ENCODE peak calls at places on chromosomes 3 and 15, in five cellular contexts. A is EL, M is T-helper 1 cell, G is AG10803, S is iris pigment epithelial cell. T is an unnamed sample.

GRCh38 chr3:30282052-30282708 is 324.2 kb upstream of the TGFBR2 start:
- DNase-seq in A (peak; percentile 93), M (no peak), G (peak; percentile 94), S (peak; percentile 96), T (peak; percentile 80)

GRCh38 chr3:158267015-158267414 is 157.1 kb downstream of the RSRC1 start:
- DNase-seq in A (no peak), M (no peak), G (no peak), S (no peak), T (no peak)

GRCh38 chr15:49456166-49456565 is 33.1 kb downstream of the FGF7 start:
- DNase-seq in A (no peak), M (no peak), G (no peak), S (no peak), T (no peak)

GRCh38 chr3:151443583-151443982 is 17.3 kb downstream of the IGSF10 start:
- DNase-seq in A (no peak), M (no peak), G (no peak), S (peak; percentile 15), T (no peak)

GRCh38 chr15:51046016-51046415 is 48.7 kb downstream of the TNFAIP8L3 start:
- DNase-seq in A (no peak), M (no peak), G (no peak), S (no peak), T (no peak)

GRCh38 chr3:85259748-85260147 is 301.0 kb downstream of the CADM2 start:
- DNase-seq in A (no peak), M (no peak), G (no peak), S (peak; percentile 0), T (no peak)

GRCh38 chr15:65219137-65219536 is 7.9 kb upstream of the CILP start:
- DNase-seq in A (no peak), M (no peak), G (no peak), S (no peak), T (no peak)

GRCh38 chr3:148008591-148008990 is 599.4 kb downstream of the ZIC1 start:
- DNase-seq in A (no peak), M (no peak), G (no peak), S (no peak), T (no peak)

GRCh38 chr3:132660056-132660744 is at the start of gene UBA5:
- DNase-seq in A (peak; percentile 77), M (peak; percentile 41), G (peak; percentile 63), S (peak; percentile 63), T (peak; percentile 56)

GRCh38 chr3:66439666-66440344 is 61.0 kb downstream of the LRIG1 start:
- DNase-seq in A (no peak), M (no peak), G (no peak), S (no peak), T (no peak)

GRCh38 chr15:45795487-45796069 is 160.7 kb downstream of the SQOR start:
- DNase-seq in A (peak; percentile 20), M (no peak), G (peak; percentile 41), S (peak; percentile 42), T (peak; percentile 37)

GRCh38 chr15:40034186-40034946 is 4.6 kb downstream of the SRP14 start:
- DNase-seq in A (no peak), M (no peak), G (no peak), S (no peak), T (no peak)

GRCh38 chr15:73233623-73234022 is 135.1 kb downstream of the HCN4 start:
- DNase-seq in A (no peak), M (no peak), G (no peak), S (peak; percentile 7), T (no peak)

T was measured in RCC 7860.